ENCODE peak calls at places on chromosomes 6 and 20, in six cellular contexts. One of them, this sample, is unnamed.

GRCh38 chr6:158292016-158292415 is 20.2 kb upstream of the TULP4 start:
- DNase-seq in GM13977: no peak
- DNase-seq in K562: no peak
- DNase-seq in foreskin fibroblast: no peak
- DNase-seq in mucosa of descending colon: no peak
- DNase-seq in natural killer cell: no peak
- DNase-seq in this sample: no peak

GRCh38 chr6:163438940-163439335 is 24.4 kb downstream of the QKI start:
- DNase-seq in GM13977: no peak
- DNase-seq in K562: peak; percentile 45
- DNase-seq in foreskin fibroblast: no peak
- DNase-seq in mucosa of descending colon: peak; percentile 62
- DNase-seq in natural killer cell: peak; percentile 45
- DNase-seq in this sample: no peak

GRCh38 chr6:164097557-164098398 is 683.3 kb downstream of the QKI start:
- DNase-seq in GM13977: no peak
- DNase-seq in K562: no peak
- DNase-seq in foreskin fibroblast: peak; percentile 40
- DNase-seq in mucosa of descending colon: no peak
- DNase-seq in natural killer cell: no peak
- DNase-seq in this sample: no peak

GRCh38 chr6:127457444-127458064 is 1.6 kb downstream of the KIAA0408 start:
- DNase-seq in GM13977: no peak
- DNase-seq in K562: no peak
- DNase-seq in foreskin fibroblast: peak; percentile 80
- DNase-seq in mucosa of descending colon: no peak
- DNase-seq in natural killer cell: no peak
- DNase-seq in this sample: no peak

GRCh38 chr6:132132911-132133639 is 181.9 kb upstream of the CCN2 start:
- DNase-seq in GM13977: no peak
- DNase-seq in K562: no peak
- DNase-seq in foreskin fibroblast: peak; percentile 71
- DNase-seq in mucosa of descending colon: no peak
- DNase-seq in natural killer cell: no peak
- DNase-seq in this sample: no peak

GRCh38 chr20:18224968-18225568 is 63.3 kb upstream of the ZNF133 start:
- DNase-seq in GM13977: no peak
- DNase-seq in K562: no peak
- DNase-seq in foreskin fibroblast: peak; percentile 91
- DNase-seq in mucosa of descending colon: peak; percentile 32
- DNase-seq in natural killer cell: no peak
- DNase-seq in this sample: no peak

GRCh38 chr20:51562334-51563140 is 20.0 kb upstream of the NFATC2 start:
- DNase-seq in GM13977: peak; percentile 38
- DNase-seq in K562: peak; percentile 48
- DNase-seq in foreskin fibroblast: peak; percentile 94
- DNase-seq in mucosa of descending colon: peak; percentile 61
- DNase-seq in natural killer cell: no peak
- DNase-seq in this sample: peak; percentile 28

GRCh38 chr6:36947570-36948351 is 6.8 kb upstream of the PI16 start:
- DNase-seq in GM13977: no peak
- DNase-seq in K562: no peak
- DNase-seq in foreskin fibroblast: no peak
- DNase-seq in mucosa of descending colon: no peak
- DNase-seq in natural killer cell: no peak
- DNase-seq in this sample: no peak

GRCh38 chr6:74596586-74596985 is 609.3 kb downstream of the COL12A1 start:
- DNase-seq in GM13977: no peak
- DNase-seq in K562: no peak
- DNase-seq in foreskin fibroblast: peak; percentile 42
- DNase-seq in mucosa of descending colon: no peak
- DNase-seq in natural killer cell: no peak
- DNase-seq in this sample: no peak

GRCh38 chr6:16184129-16184528 is 54.3 kb upstream of the GMPR start:
- DNase-seq in GM13977: peak; percentile 70
- DNase-seq in K562: no peak
- DNase-seq in foreskin fibroblast: peak; percentile 36
- DNase-seq in mucosa of descending colon: peak; percentile 68
- DNase-seq in natural killer cell: no peak
- DNase-seq in this sample: no peak

GRCh38 chr6:74044417-74045096 is 348.6 kb downstream of the CD109 start:
- DNase-seq in GM13977: no peak
- DNase-seq in K562: no peak
- DNase-seq in foreskin fibroblast: peak; percentile 76
- DNase-seq in mucosa of descending colon: peak; percentile 1
- DNase-seq in natural killer cell: no peak
- DNase-seq in this sample: no peak

GRCh38 chr6:151276112-151276745 is 36.5 kb downstream of the AKAP12 start:
- DNase-seq in GM13977: no peak
- DNase-seq in K562: no peak
- DNase-seq in foreskin fibroblast: peak; percentile 90
- DNase-seq in mucosa of descending colon: no peak
- DNase-seq in natural killer cell: no peak
- DNase-seq in this sample: no peak

GRCh38 chr6:140318408-140318807 is 944.0 kb upstream of the CITED2 start:
- DNase-seq in GM13977: no peak
- DNase-seq in K562: no peak
- DNase-seq in foreskin fibroblast: no peak
- DNase-seq in mucosa of descending colon: no peak
- DNase-seq in natural killer cell: no peak
- DNase-seq in this sample: no peak

GRCh38 chr6:170075659-170076223 is 215.1 kb downstream of the DLL1 start:
- DNase-seq in GM13977: no peak
- DNase-seq in K562: no peak
- DNase-seq in foreskin fibroblast: no peak
- DNase-seq in mucosa of descending colon: no peak
- DNase-seq in natural killer cell: peak; percentile 13
- DNase-seq in this sample: no peak

GRCh38 chr20:31663838-31664695 is 26.4 kb downstream of the COX4I2 start:
- DNase-seq in GM13977: no peak
- DNase-seq in K562: no peak
- DNase-seq in foreskin fibroblast: no peak
- DNase-seq in mucosa of descending colon: peak; percentile 76
- DNase-seq in natural killer cell: no peak
- DNase-seq in this sample: no peak

GRCh38 chr20:25275813-25276532 is 28.1 kb downstream of the PYGB start:
- DNase-seq in GM13977: no peak
- DNase-seq in K562: no peak
- DNase-seq in foreskin fibroblast: no peak
- DNase-seq in mucosa of descending colon: no peak
- DNase-seq in natural killer cell: no peak
- DNase-seq in this sample: peak; percentile 13

GRCh38 chr6:42928748-42929087 is 562 bp upstream of the CNPY3 start:
- DNase-seq in GM13977: no peak
- DNase-seq in K562: no peak
- DNase-seq in foreskin fibroblast: no peak
- DNase-seq in mucosa of descending colon: no peak
- DNase-seq in natural killer cell: no peak
- DNase-seq in this sample: no peak

GRCh38 chr6:111628117-111628866 is 22.6 kb upstream of the TRAF3IP2 start:
- DNase-seq in GM13977: no peak
- DNase-seq in K562: no peak
- DNase-seq in foreskin fibroblast: peak; percentile 81
- DNase-seq in mucosa of descending colon: no peak
- DNase-seq in natural killer cell: no peak
- DNase-seq in this sample: no peak

GRCh38 chr6:135280375-135281136 is 99.4 kb downstream of the MYB start:
- DNase-seq in GM13977: no peak
- DNase-seq in K562: no peak
- DNase-seq in foreskin fibroblast: peak; percentile 56
- DNase-seq in mucosa of descending colon: no peak
- DNase-seq in natural killer cell: no peak
- DNase-seq in this sample: no peak

GRCh38 chr6:105509506-105510331 is 106.8 kb upstream of the PREP start:
- DNase-seq in GM13977: no peak
- DNase-seq in K562: no peak
- DNase-seq in foreskin fibroblast: peak; percentile 40
- DNase-seq in mucosa of descending colon: peak; percentile 14
- DNase-seq in natural killer cell: no peak
- DNase-seq in this sample: no peak

GRCh38 chr6:48766349-48766748 is 655.4 kb upstream of the PTCHD4 start:
- DNase-seq in GM13977: no peak
- DNase-seq in K562: no peak
- DNase-seq in foreskin fibroblast: peak; percentile 82
- DNase-seq in mucosa of descending colon: peak; percentile 2
- DNase-seq in natural killer cell: no peak
- DNase-seq in this sample: no peak

GRCh38 chr20:55353206-55353605 is 652.1 kb downstream of the CBLN4 start:
- DNase-seq in GM13977: no peak
- DNase-seq in K562: no peak
- DNase-seq in foreskin fibroblast: no peak
- DNase-seq in mucosa of descending colon: no peak
- DNase-seq in natural killer cell: no peak
- DNase-seq in this sample: no peak

GRCh38 chr6:149190228-149190831 is 127.2 kb upstream of the TAB2 start:
- DNase-seq in GM13977: no peak
- DNase-seq in K562: no peak
- DNase-seq in foreskin fibroblast: no peak
- DNase-seq in mucosa of descending colon: peak; percentile 84
- DNase-seq in natural killer cell: no peak
- DNase-seq in this sample: peak; percentile 56
- TF ChIP-seq CTCF in GM13977: peak; percentile 54
- TF ChIP-seq CTCF in K562: peak; percentile 53
- TF ChIP-seq CTCF in foreskin fibroblast: no peak
- TF ChIP-seq CTCF in mucosa of descending colon: peak; percentile 9
- TF ChIP-seq CTCF in natural killer cell: no peak
- TF ChIP-seq CTCF in this sample: no peak

GRCh38 chr6:136378888-136379287 is 89.2 kb upstream of the BCLAF1 start:
- DNase-seq in GM13977: no peak
- DNase-seq in K562: no peak
- DNase-seq in foreskin fibroblast: peak; percentile 43
- DNase-seq in mucosa of descending colon: peak; percentile 26
- DNase-seq in natural killer cell: no peak
- DNase-seq in this sample: no peak
- TF ChIP-seq CTCF in GM13977: peak; percentile 21
- TF ChIP-seq CTCF in K562: peak; percentile 50
- TF ChIP-seq CTCF in foreskin fibroblast: peak; percentile 15
- TF ChIP-seq CTCF in mucosa of descending colon: no peak
- TF ChIP-seq CTCF in natural killer cell: no peak
- TF ChIP-seq CTCF in this sample: no peak

GRCh38 chr20:3778976-3779375 is 2.3 kb downstream of the SPEF1 start:
- DNase-seq in GM13977: no peak
- DNase-seq in K562: no peak
- DNase-seq in foreskin fibroblast: no peak
- DNase-seq in mucosa of descending colon: no peak
- DNase-seq in natural killer cell: no peak
- DNase-seq in this sample: no peak

GRCh38 chr20:3783068-3783489 is 1.8 kb upstream of the SPEF1 start:
- DNase-seq in GM13977: no peak
- DNase-seq in K562: no peak
- DNase-seq in foreskin fibroblast: no peak
- DNase-seq in mucosa of descending colon: no peak
- DNase-seq in natural killer cell: no peak
- DNase-seq in this sample: no peak

GRCh38 chr20:3782597-3782996 is 1.3 kb upstream of the SPEF1 start:
- DNase-seq in GM13977: no peak
- DNase-seq in K562: no peak
- DNase-seq in foreskin fibroblast: no peak
- DNase-seq in mucosa of descending colon: no peak
- DNase-seq in natural killer cell: no peak
- DNase-seq in this sample: no peak

GRCh38 chr20:3783516-3784225 is 2.4 kb upstream of the SPEF1 start:
- DNase-seq in GM13977: no peak
- DNase-seq in K562: no peak
- DNase-seq in foreskin fibroblast: no peak
- DNase-seq in mucosa of descending colon: no peak
- DNase-seq in natural killer cell: no peak
- DNase-seq in this sample: no peak

DNA sequence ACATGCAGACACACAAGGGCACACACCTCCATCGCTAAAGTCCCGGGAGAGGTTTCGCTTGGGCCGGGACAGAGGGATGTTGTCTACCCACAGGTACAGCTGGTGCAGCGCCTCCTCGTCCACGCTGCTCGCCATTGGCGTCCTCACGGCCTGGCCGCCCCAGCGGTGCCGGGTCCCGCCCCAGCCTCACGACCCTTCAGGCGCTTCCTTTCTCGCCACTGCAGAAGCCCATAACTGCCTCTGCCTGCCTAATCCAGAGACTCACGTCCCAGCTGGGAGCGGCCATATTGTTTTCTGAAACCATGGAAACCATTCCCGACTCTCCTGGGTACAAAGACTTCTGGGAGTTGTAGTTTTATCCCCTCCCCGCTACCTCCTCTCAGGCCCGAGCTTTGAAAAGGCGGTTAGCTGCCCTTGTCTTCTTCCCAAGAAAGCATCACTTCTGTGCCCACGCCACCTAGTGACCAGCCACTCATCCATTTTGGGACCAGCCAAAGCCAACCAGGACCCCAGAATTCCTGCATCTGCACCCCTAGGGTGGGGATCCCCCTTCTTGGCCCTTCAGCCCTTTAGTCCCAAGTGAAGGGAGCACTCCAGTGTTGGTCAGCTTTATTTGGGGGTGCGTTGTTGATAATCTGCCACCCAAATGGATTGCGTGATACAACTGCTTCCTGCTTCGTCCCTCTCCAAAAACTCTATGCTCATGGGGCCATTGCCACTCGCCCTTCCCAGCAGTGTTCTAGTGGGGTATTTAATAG is at the start of gene SPEF1:
- DNase-seq in GM13977: peak; percentile 90
- DNase-seq in K562: peak; percentile 75
- DNase-seq in foreskin fibroblast: peak; percentile 96
- DNase-seq in mucosa of descending colon: peak; percentile 87
- DNase-seq in natural killer cell: no peak
- DNase-seq in this sample: no peak
- TF ChIP-seq CTCF in GM13977: peak; percentile 37
- TF ChIP-seq CTCF in K562: peak; percentile 60
- TF ChIP-seq CTCF in foreskin fibroblast: peak; percentile 51
- TF ChIP-seq CTCF in mucosa of descending colon: no peak
- TF ChIP-seq CTCF in natural killer cell: no peak
- TF ChIP-seq CTCF in this sample: no peak

GRCh38 chr6:49799090-49799489 is 12.0 kb upstream of the PGK2 start:
- DNase-seq in GM13977: no peak
- DNase-seq in K562: no peak
- DNase-seq in foreskin fibroblast: no peak
- DNase-seq in mucosa of descending colon: no peak
- DNase-seq in natural killer cell: no peak
- DNase-seq in this sample: no peak
- TF ChIP-seq CTCF in GM13977: no peak
- TF ChIP-seq CTCF in K562: no peak
- TF ChIP-seq CTCF in foreskin fibroblast: no peak
- TF ChIP-seq CTCF in mucosa of descending colon: no peak
- TF ChIP-seq CTCF in natural killer cell: no peak
- TF ChIP-seq CTCF in this sample: no peak

GRCh38 chr6:119716668-119717270 is 367.2 kb upstream of the MAN1A1 start:
- DNase-seq in GM13977: no peak
- DNase-seq in K562: no peak
- DNase-seq in foreskin fibroblast: no peak
- DNase-seq in mucosa of descending colon: no peak
- DNase-seq in natural killer cell: no peak
- DNase-seq in this sample: no peak

GRCh38 chr6:119726086-119726485 is 376.5 kb upstream of the MAN1A1 start:
- DNase-seq in GM13977: no peak
- DNase-seq in K562: no peak
- DNase-seq in foreskin fibroblast: no peak
- DNase-seq in mucosa of descending colon: no peak
- DNase-seq in natural killer cell: no peak
- DNase-seq in this sample: no peak

GRCh38 chr6:119717942-119718341 is 368.4 kb upstream of the MAN1A1 start:
- DNase-seq in GM13977: no peak
- DNase-seq in K562: no peak
- DNase-seq in foreskin fibroblast: no peak
- DNase-seq in mucosa of descending colon: no peak
- DNase-seq in natural killer cell: no peak
- DNase-seq in this sample: no peak

GRCh38 chr6:119720160-119720559 is 370.6 kb upstream of the MAN1A1 start:
- DNase-seq in GM13977: no peak
- DNase-seq in K562: peak; percentile 22
- DNase-seq in foreskin fibroblast: peak; percentile 4
- DNase-seq in mucosa of descending colon: no peak
- DNase-seq in natural killer cell: no peak
- DNase-seq in this sample: no peak
- TF ChIP-seq CTCF in GM13977: peak; percentile 17
- TF ChIP-seq CTCF in K562: peak; percentile 52
- TF ChIP-seq CTCF in foreskin fibroblast: peak; percentile 17
- TF ChIP-seq CTCF in mucosa of descending colon: no peak
- TF ChIP-seq CTCF in natural killer cell: no peak
- TF ChIP-seq CTCF in this sample: no peak

This sample was measured in activated B cell treated with CpG ODN at 0.5 μM for 24 hours.